ENCODE peak calls at places on chromosomes 4 and X, in six cellular contexts. M is G401; W is stromal cell of bone marrow; K is AML-193; X is T follicular helper cell; Y is stimulated activated CD4-positive, alpha-beta T cell treated with anti-CD3 and anti-CD28 coated beads, TNF-alpha, amount 100 ng/mL, for 24 hours. F is an unnamed sample.
A peak's percentile ranks its signal among the peaks of the same experiment; 100 is the strongest.

GRCh38 chr4:151540728-151541437 is 131.9 kb downstream of the FHIP1A start:
- DNase-seq in M (no peak), W (peak; percentile 70), K (no peak), X (no peak), Y (no peak), F (no peak)

GRCh38 chrX:133922390-133922772 is 63.0 kb downstream of the GPC3 start:
- DNase-seq in M (no peak), W (no peak), K (no peak), X (no peak), Y (no peak), F (peak; percentile 15)

GRCh38 chrX:84165716-84166115 is 22.3 kb downstream of the RPS6KA6 start:
- DNase-seq in M (no peak), W (no peak), K (no peak), X (no peak), Y (no peak), F (no peak)

GRCh38 chr4:168666531-168666930 is 169.7 kb downstream of the PALLD start:
- DNase-seq in M (no peak), W (no peak), K (no peak), X (no peak), Y (no peak), F (no peak)

GRCh38 chr4:159222158-159222557 is 119.3 kb downstream of the RAPGEF2 start:
- DNase-seq in M (no peak), W (no peak), K (no peak), X (no peak), Y (no peak), F (no peak)

GRCh38 chr4:96983830-96984229 is 1143.9 kb downstream of the PDHA2 start:
- DNase-seq in M (no peak), W (no peak), K (no peak), X (no peak), Y (no peak), F (no peak)

GRCh38 chr4:8035371-8035780 is 95.7 kb upstream of the AFAP1 start:
- DNase-seq in M (no peak), W (peak; percentile 44), K (peak; percentile 2), X (no peak), Y (no peak), F (peak; percentile 88)

GRCh38 chr4:80173387-80173786 is 23.9 kb upstream of the PRDM8 start:
- DNase-seq in M (no peak), W (peak; percentile 86), K (peak; percentile 12), X (peak; percentile 40), Y (no peak), F (peak; percentile 73)

GRCh38 chrX:111507931-111508330 is 3.5 kb upstream of the SERTM2 start:
- DNase-seq in M (no peak), W (no peak), K (no peak), X (no peak), Y (no peak), F (no peak)

GRCh38 chr4:139266583-139267257 is 13.3 kb downstream of the MGARP start:
- DNase-seq in M (peak; percentile 17), W (peak; percentile 45), K (peak; percentile 86), X (peak; percentile 30), Y (peak; percentile 53), F (peak; percentile 87)

GRCh38 chrX:135982860-135983259 is 2.4 kb upstream of the SLC9A6 start:
- DNase-seq in M (no peak), W (no peak), K (no peak), X (no peak), Y (no peak), F (no peak)

GRCh38 chrX:30504309-30504708 is 73.3 kb downstream of the TASL start:
- DNase-seq in M (peak; percentile 23), W (peak; percentile 9), K (peak; percentile 32), X (no peak), Y (no peak), F (peak; percentile 40)

GRCh38 chr4:133555671-133556070 is 406.6 kb downstream of the PCDH10 start:
- DNase-seq in M (no peak), W (no peak), K (no peak), X (no peak), Y (no peak), F (no peak)